ENCODE peak calls at places on chromosomes 12 and 14, in four cellular contexts. One of them, this sample, is unnamed.

GRCh38 chr14:91008759-91009409 is 51.6 kb downstream of the RPS6KA5 start:
- DNase-seq in NCI-H1105: no peak
- DNase-seq in non-pigmented ciliary epithelial cell: no peak
- DNase-seq in bronchial epithelial cell: peak; percentile 48
- DNase-seq in this sample: no peak

GRCh38 chr14:95730126-95730525 is 16.2 kb upstream of the TCL1A start:
- DNase-seq in non-pigmented ciliary epithelial cell: no peak
- DNase-seq in NCI-H1105: no peak
- DNase-seq in bronchial epithelial cell: no peak
- DNase-seq in this sample: no peak

GRCh38 chr12:65740506-65740872 is 83.8 kb upstream of the HMGA2 start:
- DNase-seq in non-pigmented ciliary epithelial cell: no peak
- DNase-seq in NCI-H1105: no peak
- DNase-seq in bronchial epithelial cell: no peak
- DNase-seq in this sample: no peak

GRCh38 chr12:101642115-101643067 is 47.6 kb downstream of the MYBPC1 start:
- DNase-seq in non-pigmented ciliary epithelial cell: no peak
- DNase-seq in NCI-H1105: peak; percentile 62
- DNase-seq in bronchial epithelial cell: peak; percentile 19
- DNase-seq in this sample: no peak

GRCh38 chr14:69090187-69090789 is 62.6 kb downstream of the DCAF5 start:
- DNase-seq in bronchial epithelial cell: peak; percentile 60
- DNase-seq in non-pigmented ciliary epithelial cell: no peak
- DNase-seq in NCI-H1105: peak; percentile 12
- DNase-seq in this sample: peak; percentile 1

GRCh38 chr12:89733579-89734201 is 25.1 kb upstream of the ATP2B1 start:
- DNase-seq in bronchial epithelial cell: peak; percentile 78
- DNase-seq in NCI-H1105: no peak
- DNase-seq in non-pigmented ciliary epithelial cell: peak; percentile 93
- DNase-seq in this sample: no peak

GRCh38 chr12:131089526-131090253 is 136.0 kb downstream of the ADGRD1 start:
- DNase-seq in bronchial epithelial cell: no peak
- DNase-seq in NCI-H1105: no peak
- DNase-seq in non-pigmented ciliary epithelial cell: no peak
- DNase-seq in this sample: no peak

GRCh38 chr14:74978416-74978947 is 23.1 kb upstream of the PGF start:
- DNase-seq in bronchial epithelial cell: no peak
- DNase-seq in non-pigmented ciliary epithelial cell: no peak
- DNase-seq in NCI-H1105: no peak
- DNase-seq in this sample: no peak

GRCh38 chr12:54195736-54196347 is 7.1 kb upstream of the SMUG1 start:
- DNase-seq in non-pigmented ciliary epithelial cell: peak; percentile 57
- DNase-seq in bronchial epithelial cell: no peak
- DNase-seq in NCI-H1105: no peak
- DNase-seq in this sample: no peak

GRCh38 chr14:79596531-79596930 is 614.8 kb downstream of the DIO2 start:
- DNase-seq in bronchial epithelial cell: no peak
- DNase-seq in NCI-H1105: no peak
- DNase-seq in non-pigmented ciliary epithelial cell: no peak
- DNase-seq in this sample: no peak

GRCh38 chr12:57240926-57241555 is 9.9 kb downstream of the STAC3 start:
- DNase-seq in bronchial epithelial cell: no peak
- DNase-seq in non-pigmented ciliary epithelial cell: no peak
- DNase-seq in NCI-H1105: no peak
- DNase-seq in this sample: peak; percentile 30

GRCh38 chr14:87261621-87262020 is 731.4 kb downstream of the GALC start:
- DNase-seq in bronchial epithelial cell: peak; percentile 66
- DNase-seq in non-pigmented ciliary epithelial cell: no peak
- DNase-seq in NCI-H1105: no peak
- DNase-seq in this sample: no peak

GRCh38 chr12:47808049-47808448 is 11.7 kb downstream of the HDAC7 start:
- DNase-seq in non-pigmented ciliary epithelial cell: no peak
- DNase-seq in NCI-H1105: no peak
- DNase-seq in bronchial epithelial cell: no peak
- DNase-seq in this sample: peak; percentile 43

GRCh38 chr12:121295746-121296617 is 527 bp downstream of the CAMKK2 start:
- DNase-seq in NCI-H1105: no peak
- DNase-seq in bronchial epithelial cell: no peak
- DNase-seq in non-pigmented ciliary epithelial cell: no peak
- DNase-seq in this sample: peak; percentile 11

GRCh38 chr12:133106253-133106652 is 23.8 kb downstream of the ZNF891 start:
- DNase-seq in NCI-H1105: no peak
- DNase-seq in bronchial epithelial cell: peak; percentile 5
- DNase-seq in non-pigmented ciliary epithelial cell: no peak
- DNase-seq in this sample: no peak

GRCh38 chr14:22188346-22188745 is 400.7 kb downstream of the DAD1 start:
- DNase-seq in NCI-H1105: no peak
- DNase-seq in non-pigmented ciliary epithelial cell: no peak
- DNase-seq in bronchial epithelial cell: no peak
- DNase-seq in this sample: no peak

GRCh38 chr12:121806556-121807308 is 2.9 kb downstream of the SETD1B start:
- DNase-seq in non-pigmented ciliary epithelial cell: no peak
- DNase-seq in NCI-H1105: no peak
- DNase-seq in bronchial epithelial cell: no peak
- DNase-seq in this sample: no peak

GRCh38 chr12:125403145-125403789 is 338.0 kb downstream of the AACS start:
- DNase-seq in non-pigmented ciliary epithelial cell: no peak
- DNase-seq in bronchial epithelial cell: peak; percentile 13
- DNase-seq in NCI-H1105: peak; percentile 28
- DNase-seq in this sample: peak; percentile 13

GRCh38 chr14:103488960-103489359 is 33.7 kb downstream of the CKB start:
- DNase-seq in non-pigmented ciliary epithelial cell: peak; percentile 15
- DNase-seq in bronchial epithelial cell: no peak
- DNase-seq in NCI-H1105: no peak
- DNase-seq in this sample: no peak